ENCODE peak calls at places on chromosomes 13 and 19, in seven cellular contexts. O is stimulated activated CD4-positive, alpha-beta T cell treated with anti-CD3 and anti-CD28 coated beads, TNF-alpha, amount 100 ng/mL, for 1 hour; U is CD8-positive, alpha-beta memory T cell; T is lower leg skin; P is neuronal stem cell; N is A673; G is keratinocyte. Q is an unnamed sample.

GRCh38 chr13:87042946-87043345 is 628.2 kb upstream of the SLITRK5 start:
- DNase-seq in O (no peak), U (no peak), T (no peak), P (no peak), N (no peak), G (no peak), Q (no peak)

GRCh38 chr13:28046981-28047380 is 53.4 kb downstream of the FLT3 start:
- DNase-seq in O (no peak), U (no peak), T (no peak), P (no peak), N (peak), G (no peak), Q (no peak)

GRCh38 chr13:93388701-93389100 is 162.1 kb downstream of the GPC6 start:
- DNase-seq in O (no peak), U (no peak), T (no peak), P (no peak), N (no peak), G (peak), Q (no peak)

GRCh38 chr19:45975296-45975695 is 1.6 kb upstream of the NOVA2 start:
- DNase-seq in O (no peak), U (no peak), T (no peak), P (no peak), N (no peak), G (no peak), Q (no peak)

GRCh38 chr19:8577247-8577646 is at the start of gene MYO1F:
- DNase-seq in O (no peak), U (no peak), T (no peak), P (no peak), N (no peak), G (no peak), Q (no peak)

GRCh38 chr13:59931621-59932020 is 232.1 kb downstream of the DIAPH3 start:
- DNase-seq in O (no peak), U (no peak), T (no peak), P (no peak), N (no peak), G (no peak), Q (no peak)

GRCh38 chr19:47378246-47378645 is 29.1 kb downstream of the DHX34 start:
- DNase-seq in O (no peak), U (no peak), T (no peak), P (no peak), N (no peak), G (no peak), Q (no peak)

GRCh38 chr19:27870293-27870692 is 1342.7 kb downstream of the UQCRFS1 start:
- DNase-seq in O (no peak), U (no peak), T (no peak), P (no peak), N (no peak), G (no peak), Q (no peak)

GRCh38 chr19:13398780-13399726 is 107.2 kb downstream of the CACNA1A start:
- DNase-seq in O (no peak), U (no peak), T (no peak), P (no peak), N (peak), G (peak), Q (no peak)

GRCh38 chr13:102688306-102688973 is 6.4 kb downstream of the METTL21C start:
- DNase-seq in O (no peak), U (no peak), T (no peak), P (no peak), N (no peak), G (no peak), Q (no peak)

GRCh38 chr13:75135325-75135825 is 346.6 kb downstream of the TBC1D4 start:
- DNase-seq in O (no peak), U (no peak), T (no peak), P (no peak), N (peak), G (peak), Q (no peak)

GRCh38 chr19:4362871-4363545 is 19.6 kb downstream of the MPND start:
- DNase-seq in O (no peak), U (no peak), T (no peak), P (no peak), N (no peak), G (no peak), Q (no peak)

GRCh38 chr19:1324792-1325567 is 39.3 kb downstream of the EFNA2 start:
- DNase-seq in O (no peak), U (no peak), T (peak), P (no peak), N (peak), G (no peak), Q (no peak)

GRCh38 chr13:34155931-34156607 is 338.1 kb downstream of the RFC3 start:
- DNase-seq in O (no peak), U (no peak), T (no peak), P (no peak), N (peak), G (no peak), Q (no peak)

GRCh38 chr19:1211494-1212234 is 6.1 kb downstream of the STK11 start:
- DNase-seq in O (no peak), U (no peak), T (no peak), P (no peak), N (peak), G (no peak), Q (no peak)

Q was measured in T-helper 1 cell.